ENCODE peak calls at places on chromosomes 1 and 21, in nine cellular contexts. J is Peyer's patch, L is ovary, R is testis, W is body of pancreas, I is A549, U is H1, V is lower leg skin, A is heart left ventricle. Q is an unnamed sample.

GRCh38 chr1:58779837-58780585 is 3.8 kb downstream of the JUN start:
- DNase-seq in A (peak; percentile 22), V (no peak), L (peak; percentile 47), R (no peak), J (no peak), I (peak; percentile 77), W (peak; percentile 80), U (no peak), Q (peak; percentile 73)

GRCh38 chr1:4447778-4448360 is 206.5 kb upstream of the AJAP1 start:
- DNase-seq in L (no peak), J (no peak), A (no peak), W (no peak), U (peak; percentile 56), I (no peak), R (no peak), V (no peak), Q (no peak)

GRCh38 chr1:88175631-88176226 is 508.3 kb upstream of the PKN2 start:
- DNase-seq in L (no peak), I (peak; percentile 1), W (peak; percentile 62), V (no peak), R (no peak), A (no peak), U (no peak), J (no peak), Q (peak; percentile 23)

GRCh38 chr1:31605908-31606427 is 11.5 kb upstream of the HCRTR1 start:
- DNase-seq in I (no peak), L (no peak), J (peak; percentile 13), V (peak; percentile 70), A (no peak), R (no peak), U (no peak), W (no peak), Q (no peak)

GRCh38 chr1:8154621-8155052 is 128.5 kb upstream of the ERRFI1 start:
- DNase-seq in A (no peak), I (peak; percentile 74), R (peak; percentile 49), L (no peak), U (no peak), J (no peak), W (peak; percentile 63), V (no peak), Q (no peak)

GRCh38 chr21:46620846-46621245 is 14.6 kb upstream of the PRMT2 start:
- DNase-seq in L (no peak), R (no peak), W (no peak), J (no peak), U (no peak), V (no peak), A (no peak), I (no peak), Q (no peak)

GRCh38 chr1:88935522-88936222 is 44.3 kb upstream of the GTF2B start:
- DNase-seq in W (no peak), J (no peak), U (no peak), R (no peak), I (peak; percentile 28), L (no peak), A (no peak), V (no peak), Q (no peak)

GRCh38 chr1:7808253-7808844 is 24.3 kb downstream of the PER3 start:
- DNase-seq in L (no peak), A (no peak), W (no peak), J (no peak), R (no peak), I (peak; percentile 44), V (no peak), U (no peak), Q (no peak)

GRCh38 chr1:27070390-27071048 is 57.9 kb upstream of the TENT5B start:
- DNase-seq in U (no peak), J (no peak), L (no peak), I (no peak), W (peak; percentile 82), A (no peak), V (no peak), R (peak; percentile 28), Q (peak; percentile 65)

GRCh38 chr1:84505167-84506001 is 802 bp upstream of the SPATA1 start:
- DNase-seq in J (no peak), A (no peak), R (no peak), W (peak; percentile 61), V (no peak), I (no peak), U (no peak), L (no peak), Q (peak; percentile 64)

GRCh38 chr21:33901421-33902288 is 13.9 kb downstream of the ATP5PO start:
- DNase-seq in U (peak; percentile 61), W (no peak), J (no peak), L (no peak), A (peak; percentile 36), V (peak; percentile 86), I (peak; percentile 62), R (peak; percentile 51), Q (peak; percentile 39)

DNA sequence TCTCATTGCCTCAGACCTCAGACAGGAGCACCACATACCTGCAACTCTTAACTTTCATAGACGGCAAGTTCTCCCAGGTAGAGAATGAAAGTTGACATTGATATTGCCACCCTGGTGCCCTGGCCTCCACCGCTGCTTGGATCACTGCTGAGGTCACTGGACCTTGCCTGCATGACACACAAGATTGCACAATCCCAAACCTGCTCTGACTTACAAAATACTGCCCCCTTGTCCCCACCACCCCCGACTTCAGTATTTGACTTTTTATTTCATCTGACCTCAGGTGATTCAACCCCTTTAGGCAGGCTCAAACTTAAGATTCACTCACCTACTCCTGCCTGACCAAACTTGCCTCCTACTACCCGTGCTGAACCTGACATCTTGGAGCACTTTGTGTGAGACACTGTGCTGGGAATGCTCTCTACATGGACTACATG is 43.1 kb upstream of the S1PR1 start:
- DNase-seq in I (no peak), W (no peak), A (no peak), U (no peak), V (no peak), R (no peak), J (no peak), L (no peak), Q (peak; percentile 42)
- TF ChIP-seq POLR2A in I (no peak), W (no peak), A (no peak), U (no peak), V (no peak), R (no peak), J (no peak), L (no peak), Q (no peak)

DNA sequence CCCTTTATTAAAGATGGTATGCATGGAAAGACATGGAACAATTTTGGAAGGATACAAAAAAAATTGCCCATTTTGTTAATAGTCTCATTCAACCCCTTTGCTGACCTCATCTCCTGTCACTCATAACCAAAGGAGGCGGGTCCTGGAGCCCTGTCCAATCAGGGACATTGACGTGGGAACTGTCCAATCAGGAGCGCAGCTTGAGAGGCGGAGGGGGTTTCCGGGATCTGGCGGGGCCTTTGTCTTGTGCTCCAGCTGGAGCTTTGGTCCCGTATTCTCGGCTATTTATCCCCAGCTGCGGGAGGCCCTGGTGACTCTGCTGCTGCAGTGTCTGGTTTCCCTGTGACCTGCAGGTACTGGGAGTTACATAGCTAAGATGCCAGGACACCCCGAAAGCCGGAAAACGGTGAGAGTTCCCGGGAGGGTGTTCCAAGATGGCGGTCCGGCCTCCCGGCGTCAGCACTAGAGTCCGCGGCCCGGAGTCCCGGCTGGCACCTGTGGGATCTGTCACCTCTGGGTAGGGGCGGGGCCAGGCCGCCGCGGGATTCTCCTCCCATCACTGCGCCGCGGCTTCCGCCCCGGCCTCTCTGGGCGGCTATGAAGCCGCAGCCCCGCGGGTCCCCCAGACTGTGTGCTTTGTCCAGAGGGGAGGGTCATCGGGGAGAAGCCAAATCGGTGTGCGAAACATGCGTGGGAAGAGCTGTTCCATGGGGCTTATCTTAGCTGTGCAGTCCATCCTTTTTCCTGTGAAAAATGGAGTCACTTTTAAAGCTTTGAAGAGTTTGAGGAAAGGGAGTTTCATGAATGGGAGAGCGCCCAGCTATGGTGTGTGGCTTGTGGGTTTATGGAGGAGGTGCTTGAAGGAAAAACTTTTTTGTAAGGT is at the start of gene ZNF678:
- DNase-seq in J (peak; percentile 92), A (peak; percentile 95), I (peak; percentile 97), L (peak; percentile 91), W (peak; percentile 95), R (peak; percentile 98), V (peak; percentile 97), U (peak; percentile 91), Q (peak; percentile 93)
- TF ChIP-seq POLR2A in J (peak; percentile 46), A (peak; percentile 36), I (peak; percentile 78), L (peak; percentile 14), W (peak; percentile 79), R (no peak), V (no peak), U (peak; percentile 92), Q (no peak)

DNA sequence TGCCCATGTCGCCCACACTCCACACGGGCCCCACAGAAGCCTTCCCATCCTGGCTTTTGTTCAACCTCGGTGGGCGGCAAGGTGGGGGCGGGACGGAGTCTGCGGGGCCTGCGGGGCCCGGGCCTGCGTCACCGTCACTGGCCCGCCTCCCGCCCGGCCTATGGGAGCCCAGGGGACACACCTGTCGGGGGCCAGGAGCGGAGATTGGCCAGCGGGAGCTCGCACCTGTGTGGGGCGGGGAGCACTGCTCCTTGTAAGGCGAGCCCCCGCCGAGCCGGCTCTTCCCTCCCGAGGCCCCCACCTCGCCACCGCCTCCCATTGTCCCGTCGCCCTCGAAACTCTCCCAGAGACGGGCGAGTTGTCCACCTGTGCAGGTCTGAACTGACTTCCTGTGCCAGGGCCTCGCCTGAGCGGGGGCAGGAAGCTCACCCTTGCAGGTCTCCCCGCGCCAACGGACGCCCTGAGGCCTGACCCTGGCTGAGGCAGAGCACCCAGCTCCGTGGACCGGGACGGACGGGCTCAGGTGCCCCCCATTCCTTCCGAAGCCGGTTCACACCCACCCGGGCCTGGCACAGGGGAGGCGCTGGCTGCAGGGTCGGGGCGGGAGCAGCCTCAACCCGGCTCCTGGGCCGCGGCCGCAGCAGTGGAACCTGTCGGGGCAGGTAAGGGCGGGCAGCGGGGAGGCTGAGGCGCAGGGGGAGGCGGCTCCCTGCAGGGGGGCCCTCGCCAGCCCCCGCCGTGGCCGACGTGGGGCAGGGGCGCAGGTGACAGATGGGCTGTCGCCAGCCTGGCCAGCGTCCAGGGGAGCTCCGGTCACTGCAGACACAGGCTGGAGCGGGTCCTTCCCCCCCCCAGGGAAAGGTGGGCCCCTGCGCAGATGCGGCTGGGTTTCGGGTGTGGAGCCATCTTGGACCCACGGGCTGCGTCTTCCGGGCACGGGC is 10.8 kb upstream of the TTLL10 start:
- DNase-seq in W (peak; percentile 95), J (no peak), V (no peak), R (no peak), L (no peak), U (no peak), I (no peak), A (no peak), Q (peak; percentile 80)
- TF ChIP-seq POLR2A in W (peak; percentile 98), J (peak; percentile 94), V (no peak), R (no peak), L (no peak), U (no peak), I (no peak), A (no peak), Q (peak; percentile 77)

DNA sequence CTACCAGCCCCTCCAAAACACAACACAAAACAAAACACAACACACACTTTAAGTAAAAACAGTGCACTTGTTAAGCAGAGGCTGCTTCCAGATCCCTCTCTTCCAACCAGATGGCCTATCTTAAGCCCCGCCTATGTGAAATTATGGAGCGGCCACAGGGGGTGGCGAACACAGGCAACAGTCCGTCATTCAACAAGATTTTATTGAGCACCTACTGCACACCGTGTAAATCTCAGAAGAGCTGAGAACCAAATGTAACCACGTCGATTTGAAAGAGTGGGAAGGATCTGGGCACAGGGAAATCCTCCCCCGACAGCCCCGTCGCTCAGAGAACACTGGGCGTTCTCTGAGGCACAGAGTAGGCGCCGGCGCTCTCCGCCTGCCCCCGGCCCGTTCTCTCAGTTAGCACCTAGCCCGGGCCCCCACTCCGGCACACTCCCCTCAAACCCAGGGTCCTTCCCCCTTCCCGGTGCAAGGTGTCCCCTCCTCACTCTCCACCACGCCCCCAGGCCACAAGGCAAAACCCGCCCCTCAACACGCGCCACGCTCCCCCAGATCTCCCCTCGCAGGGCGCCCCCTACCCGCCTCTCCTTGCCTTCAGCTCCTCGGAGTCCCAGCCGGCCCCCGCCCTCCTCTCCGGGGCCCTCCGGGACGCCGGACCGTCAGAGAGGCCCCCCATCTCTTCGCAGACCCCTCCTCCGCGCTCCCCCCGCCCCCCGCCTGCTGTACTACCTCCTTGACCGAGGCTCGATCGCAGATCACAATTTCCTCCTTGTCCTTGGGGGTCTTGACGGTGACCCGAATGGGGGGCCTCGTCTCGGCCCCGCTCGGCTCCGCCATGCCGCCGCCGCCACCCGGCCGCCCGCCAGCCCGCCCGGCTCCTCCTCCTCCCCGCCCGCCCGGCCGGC is 482 bp downstream of the UBQLN4 start:
- DNase-seq in A (peak; percentile 67), W (peak; percentile 47), U (peak; percentile 94), I (peak; percentile 80), J (peak; percentile 78), L (peak; percentile 80), R (peak; percentile 65), V (peak; percentile 91), Q (peak; percentile 49)
- TF ChIP-seq POLR2A in A (peak; percentile 39), W (no peak), U (no peak), I (no peak), J (no peak), L (no peak), R (no peak), V (no peak), Q (peak; percentile 28)

Q was measured in thyroid gland.